ENCODE peak calls at places on chromosomes 4 and X, in six cellular contexts. G, F, X, Z, D and B are unnamed samples.
A peak's percentile ranks its signal among the peaks of the same experiment; 100 is the strongest.

GRCh38 chr4:128525939-128526630 is 238.5 kb upstream of the PGRMC2 start:
- DNase-seq in G (no peak), F (peak; percentile 57), X (no peak), Z (peak; percentile 56), D (no peak), B (no peak)

GRCh38 chr4:156290811-156291210 is 337.1 kb upstream of the CTSO start:
- DNase-seq in G (no peak), F (no peak), X (no peak), Z (peak; percentile 48), D (no peak), B (no peak)

GRCh38 chrX:150225266-150225665 is 137.9 kb upstream of the MAMLD1 start:
- DNase-seq in G (no peak), F (no peak), X (no peak), Z (no peak), D (no peak), B (no peak)

GRCh38 chr4:125317526-125317880 is 2.7 kb downstream of the FAT4 start:
- DNase-seq in G (peak; percentile 37), F (peak; percentile 63), X (no peak), Z (peak; percentile 55), D (peak; percentile 72), B (peak; percentile 75)

GRCh38 chr4:163393471-163393870 is 49.8 kb downstream of the NPY5R start:
- DNase-seq in G (no peak), F (no peak), X (no peak), Z (no peak), D (no peak), B (no peak)

GRCh38 chr4:115159141-115159540 is 45.7 kb upstream of the NDST4 start:
- DNase-seq in G (no peak), F (no peak), X (no peak), Z (peak; percentile 26), D (no peak), B (no peak)

GRCh38 chr4:118032691-118033090 is 1.6 kb upstream of the NDST3 start:
- DNase-seq in G (no peak), F (peak; percentile 45), X (no peak), Z (peak; percentile 63), D (peak; percentile 52), B (no peak)

GRCh38 chr4:36573441-36573840 is 292.0 kb downstream of the DTHD1 start:
- DNase-seq in G (no peak), F (no peak), X (no peak), Z (no peak), D (no peak), B (no peak)

GRCh38 chr4:124144302-124144701 is 568.2 kb downstream of the ANKRD50 start:
- DNase-seq in G (no peak), F (no peak), X (no peak), Z (peak; percentile 77), D (no peak), B (no peak)

GRCh38 chr4:167100120-167100519 is 134.2 kb downstream of the SPOCK3 start:
- DNase-seq in G (peak; percentile 74), F (peak; percentile 30), X (no peak), Z (peak; percentile 62), D (no peak), B (peak; percentile 26)
- H3K4me2 ChIP-seq in G (no peak overlapping the region), F (no peak overlapping the region), X (no peak overlapping the region), Z (no peak overlapping the region), D (no peak overlapping the region), B (no peak overlapping the region)

GRCh38 chr4:159398236-159398638 is 295.4 kb downstream of the RAPGEF2 start:
- DNase-seq in G (no peak), F (peak; percentile 76), X (no peak), Z (peak; percentile 68), D (no peak), B (no peak)

GRCh38 chr4:159396151-159396550 is 293.3 kb downstream of the RAPGEF2 start:
- DNase-seq in G (no peak), F (no peak), X (no peak), Z (no peak), D (no peak), B (no peak)

GRCh38 chr4:159400782-159401712 is 298.2 kb downstream of the RAPGEF2 start:
- DNase-seq in G (no peak), F (peak; percentile 83), X (no peak), Z (no peak), D (no peak), B (no peak)

DNA sequence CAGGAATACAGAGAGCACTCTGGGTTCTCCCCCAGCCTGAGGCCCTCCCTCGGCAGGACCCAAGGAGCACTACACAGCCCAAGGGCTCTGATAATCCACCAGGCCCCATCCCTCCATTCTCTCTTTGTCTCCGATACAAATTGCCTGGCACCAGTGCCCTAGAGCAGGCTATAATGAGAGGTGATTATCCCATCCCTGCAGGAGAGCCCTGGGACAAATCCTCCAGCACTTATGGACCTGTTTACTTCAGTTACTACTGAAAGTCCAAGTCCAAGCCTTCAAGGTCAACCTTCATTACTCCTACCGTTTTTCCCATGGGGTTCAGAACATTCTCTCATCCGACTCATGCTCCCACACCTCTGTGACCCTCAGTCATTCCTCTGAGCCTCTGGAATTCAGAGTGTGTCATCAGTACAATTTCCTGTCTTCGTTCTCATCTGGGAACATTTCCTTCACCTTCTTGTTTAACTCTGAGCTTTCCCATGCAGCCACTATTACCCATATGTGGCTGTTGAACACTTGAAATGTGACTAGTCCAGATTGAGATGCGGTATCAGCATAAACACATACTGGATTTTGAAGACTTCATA is 299.0 kb downstream of the RAPGEF2 start:
- DNase-seq in G (no peak), F (peak; percentile 96), X (no peak), Z (peak; percentile 92), D (no peak), B (peak; percentile 11)
- H2AFZ ChIP-seq in G (no peak overlapping the region), F (no peak overlapping the region), X (no peak overlapping the region), Z (no peak overlapping the region), D (no peak overlapping the region), B (no peak overlapping the region)

GRCh38 chr4:67162692-67163091 is 382.6 kb downstream of the CENPC start:
- DNase-seq in G (no peak), F (no peak), X (no peak), Z (no peak), D (no peak), B (no peak)

GRCh38 chr4:67167849-67168248 is 377.5 kb downstream of the CENPC start:
- DNase-seq in G (no peak), F (no peak), X (no peak), Z (no peak), D (peak; percentile 34), B (no peak)
- H3K4me2 ChIP-seq in G (no peak overlapping the region), F (no peak overlapping the region), X (no peak overlapping the region), Z (no peak overlapping the region), D (no peak overlapping the region), B (no peak overlapping the region)

GRCh38 chrX:107675823-107676555 is 47.7 kb downstream of the PRPS1 start:
- DNase-seq in G (peak; percentile 56), F (peak; percentile 89), X (peak; percentile 43), Z (peak; percentile 23), D (no peak), B (no peak)
- H2AFZ ChIP-seq in G (peak overlapping the region; percentile 63), F (no peak overlapping the region), X (peak overlapping the region; percentile 86), Z (no peak overlapping the region), D (no peak overlapping the region), B (no peak overlapping the region)

GRCh38 chr4:56102581-56102980 is 153.8 kb downstream of the CEP135 start:
- DNase-seq in G (no peak), F (no peak), X (no peak), Z (no peak), D (no peak), B (peak; percentile 41)
- H3K4me2 ChIP-seq in G (no peak overlapping the region), F (no peak overlapping the region), X (no peak overlapping the region), Z (no peak overlapping the region), D (no peak overlapping the region), B (peak overlapping the region; percentile 36)

GRCh38 chr4:94892051-94892450 is 134.3 kb downstream of the BMPR1B start:
- DNase-seq in G (no peak), F (no peak), X (no peak), Z (peak; percentile 48), D (no peak), B (no peak)
- H2AFZ ChIP-seq in G (no peak overlapping the region), F (no peak overlapping the region), X (no peak overlapping the region), Z (no peak overlapping the region), D (no peak overlapping the region), B (no peak overlapping the region)